ENCODE peak calls at places on chromosomes 5 and 9, in six cellular contexts. One of them, this sample, is unnamed.

GRCh38 chr9:110427497-110428104 is 89.9 kb upstream of the TXNDC8 start:
- DNase-seq in progenitor cell of endocrine pancreas: no peak
- DNase-seq in PC-3: peak
- DNase-seq in brain microvascular endothelial cell: peak
- DNase-seq in stimulated activated CD4-positive, alpha-beta T cell treated with anti-CD3 and anti-CD28 coated beads, TNF-alpha, amount 100 ng/mL, for 1 hour: peak
- DNase-seq in H54: no peak
- DNase-seq in this sample: no peak

GRCh38 chr9:97386733-97387503 is 25.0 kb upstream of the TDRD7 start:
- DNase-seq in progenitor cell of endocrine pancreas: peak
- DNase-seq in brain microvascular endothelial cell: peak
- DNase-seq in stimulated activated CD4-positive, alpha-beta T cell treated with anti-CD3 and anti-CD28 coated beads, TNF-alpha, amount 100 ng/mL, for 1 hour: peak
- DNase-seq in PC-3: peak
- DNase-seq in H54: peak
- DNase-seq in this sample: peak

GRCh38 chr9:134413890-134414731 is 87.9 kb downstream of the RXRA start:
- DNase-seq in brain microvascular endothelial cell: peak
- DNase-seq in progenitor cell of endocrine pancreas: no peak
- DNase-seq in PC-3: peak
- DNase-seq in H54: peak
- DNase-seq in stimulated activated CD4-positive, alpha-beta T cell treated with anti-CD3 and anti-CD28 coated beads, TNF-alpha, amount 100 ng/mL, for 1 hour: no peak
- DNase-seq in this sample: no peak

GRCh38 chr5:94545870-94546625 is 72.4 kb downstream of the KIAA0825 start:
- DNase-seq in progenitor cell of endocrine pancreas: no peak
- DNase-seq in H54: no peak
- DNase-seq in brain microvascular endothelial cell: no peak
- DNase-seq in stimulated activated CD4-positive, alpha-beta T cell treated with anti-CD3 and anti-CD28 coated beads, TNF-alpha, amount 100 ng/mL, for 1 hour: no peak
- DNase-seq in PC-3: no peak
- DNase-seq in this sample: no peak

GRCh38 chr9:2060425-2060824 is 45.3 kb downstream of the SMARCA2 start:
- DNase-seq in progenitor cell of endocrine pancreas: no peak
- DNase-seq in PC-3: no peak
- DNase-seq in brain microvascular endothelial cell: no peak
- DNase-seq in stimulated activated CD4-positive, alpha-beta T cell treated with anti-CD3 and anti-CD28 coated beads, TNF-alpha, amount 100 ng/mL, for 1 hour: no peak
- DNase-seq in H54: no peak
- DNase-seq in this sample: no peak

GRCh38 chr5:178356459-178356872 is 123.9 kb upstream of the PHYKPL start:
- DNase-seq in H54: no peak
- DNase-seq in progenitor cell of endocrine pancreas: no peak
- DNase-seq in stimulated activated CD4-positive, alpha-beta T cell treated with anti-CD3 and anti-CD28 coated beads, TNF-alpha, amount 100 ng/mL, for 1 hour: no peak
- DNase-seq in brain microvascular endothelial cell: no peak
- DNase-seq in PC-3: no peak
- DNase-seq in this sample: no peak

GRCh38 chr9:115042781-115043509 is 75.0 kb downstream of the TNC start:
- DNase-seq in H54: no peak
- DNase-seq in brain microvascular endothelial cell: no peak
- DNase-seq in progenitor cell of endocrine pancreas: no peak
- DNase-seq in PC-3: no peak
- DNase-seq in stimulated activated CD4-positive, alpha-beta T cell treated with anti-CD3 and anti-CD28 coated beads, TNF-alpha, amount 100 ng/mL, for 1 hour: no peak
- DNase-seq in this sample: no peak

GRCh38 chr9:20148416-20148815 is 359.6 kb upstream of the SLC24A2 start:
- DNase-seq in H54: no peak
- DNase-seq in progenitor cell of endocrine pancreas: no peak
- DNase-seq in brain microvascular endothelial cell: no peak
- DNase-seq in PC-3: no peak
- DNase-seq in stimulated activated CD4-positive, alpha-beta T cell treated with anti-CD3 and anti-CD28 coated beads, TNF-alpha, amount 100 ng/mL, for 1 hour: no peak
- DNase-seq in this sample: no peak

GRCh38 chr9:106921989-106922388 is 59.0 kb downstream of the ZNF462 start:
- DNase-seq in H54: no peak
- DNase-seq in PC-3: no peak
- DNase-seq in brain microvascular endothelial cell: no peak
- DNase-seq in stimulated activated CD4-positive, alpha-beta T cell treated with anti-CD3 and anti-CD28 coated beads, TNF-alpha, amount 100 ng/mL, for 1 hour: no peak
- DNase-seq in progenitor cell of endocrine pancreas: no peak
- DNase-seq in this sample: no peak

GRCh38 chr9:13244190-13244589 is 35.3 kb downstream of the MPDZ start:
- DNase-seq in progenitor cell of endocrine pancreas: no peak
- DNase-seq in stimulated activated CD4-positive, alpha-beta T cell treated with anti-CD3 and anti-CD28 coated beads, TNF-alpha, amount 100 ng/mL, for 1 hour: no peak
- DNase-seq in H54: no peak
- DNase-seq in PC-3: no peak
- DNase-seq in brain microvascular endothelial cell: no peak
- DNase-seq in this sample: no peak

GRCh38 chr9:94554439-94555331 is at the start of gene PCAT7:
- DNase-seq in brain microvascular endothelial cell: peak
- DNase-seq in progenitor cell of endocrine pancreas: peak
- DNase-seq in H54: peak
- DNase-seq in stimulated activated CD4-positive, alpha-beta T cell treated with anti-CD3 and anti-CD28 coated beads, TNF-alpha, amount 100 ng/mL, for 1 hour: no peak
- DNase-seq in PC-3: peak
- DNase-seq in this sample: peak

GRCh38 chr5:88833371-88834107 is 49.4 kb downstream of the MEF2C start:
- DNase-seq in progenitor cell of endocrine pancreas: no peak
- DNase-seq in PC-3: no peak
- DNase-seq in brain microvascular endothelial cell: peak
- DNase-seq in stimulated activated CD4-positive, alpha-beta T cell treated with anti-CD3 and anti-CD28 coated beads, TNF-alpha, amount 100 ng/mL, for 1 hour: peak
- DNase-seq in H54: no peak
- DNase-seq in this sample: peak

GRCh38 chr9:96417610-96418073 is 528 bp downstream of the ZNF367 start:
- DNase-seq in H54: peak
- DNase-seq in PC-3: no peak
- DNase-seq in progenitor cell of endocrine pancreas: peak
- DNase-seq in stimulated activated CD4-positive, alpha-beta T cell treated with anti-CD3 and anti-CD28 coated beads, TNF-alpha, amount 100 ng/mL, for 1 hour: no peak
- DNase-seq in brain microvascular endothelial cell: no peak
- DNase-seq in this sample: no peak

GRCh38 chr5:175261098-175261497 is 182.9 kb downstream of the DRD1 start:
- DNase-seq in H54: no peak
- DNase-seq in stimulated activated CD4-positive, alpha-beta T cell treated with anti-CD3 and anti-CD28 coated beads, TNF-alpha, amount 100 ng/mL, for 1 hour: no peak
- DNase-seq in brain microvascular endothelial cell: no peak
- DNase-seq in progenitor cell of endocrine pancreas: no peak
- DNase-seq in PC-3: peak
- DNase-seq in this sample: no peak

GRCh38 chr9:5587024-5587423 is 41.9 kb upstream of the RIC1 start:
- DNase-seq in stimulated activated CD4-positive, alpha-beta T cell treated with anti-CD3 and anti-CD28 coated beads, TNF-alpha, amount 100 ng/mL, for 1 hour: no peak
- DNase-seq in PC-3: peak
- DNase-seq in H54: peak
- DNase-seq in brain microvascular endothelial cell: peak
- DNase-seq in progenitor cell of endocrine pancreas: no peak
- DNase-seq in this sample: no peak

GRCh38 chr9:133715295-133715865 is 22.8 kb downstream of the SARDH start:
- DNase-seq in stimulated activated CD4-positive, alpha-beta T cell treated with anti-CD3 and anti-CD28 coated beads, TNF-alpha, amount 100 ng/mL, for 1 hour: no peak
- DNase-seq in brain microvascular endothelial cell: peak
- DNase-seq in progenitor cell of endocrine pancreas: no peak
- DNase-seq in PC-3: no peak
- DNase-seq in H54: no peak
- DNase-seq in this sample: no peak

GRCh38 chr5:131242728-131243255 is 21.1 kb upstream of the CDC42SE2 start:
- DNase-seq in H54: no peak
- DNase-seq in brain microvascular endothelial cell: peak
- DNase-seq in stimulated activated CD4-positive, alpha-beta T cell treated with anti-CD3 and anti-CD28 coated beads, TNF-alpha, amount 100 ng/mL, for 1 hour: no peak
- DNase-seq in progenitor cell of endocrine pancreas: no peak
- DNase-seq in PC-3: peak
- DNase-seq in this sample: no peak

GRCh38 chr9:2125909-2126308 is 110.8 kb downstream of the SMARCA2 start:
- DNase-seq in H54: no peak
- DNase-seq in PC-3: no peak
- DNase-seq in brain microvascular endothelial cell: no peak
- DNase-seq in stimulated activated CD4-positive, alpha-beta T cell treated with anti-CD3 and anti-CD28 coated beads, TNF-alpha, amount 100 ng/mL, for 1 hour: no peak
- DNase-seq in progenitor cell of endocrine pancreas: no peak
- DNase-seq in this sample: no peak

GRCh38 chr5:38258319-38259061 is at the start of gene EGFLAM:
- DNase-seq in PC-3: no peak
- DNase-seq in stimulated activated CD4-positive, alpha-beta T cell treated with anti-CD3 and anti-CD28 coated beads, TNF-alpha, amount 100 ng/mL, for 1 hour: no peak
- DNase-seq in progenitor cell of endocrine pancreas: peak
- DNase-seq in brain microvascular endothelial cell: no peak
- DNase-seq in H54: no peak
- DNase-seq in this sample: no peak

GRCh38 chr9:108022246-108022935 is 532.8 kb upstream of the KLF4 start:
- DNase-seq in progenitor cell of endocrine pancreas: no peak
- DNase-seq in brain microvascular endothelial cell: no peak
- DNase-seq in PC-3: no peak
- DNase-seq in H54: no peak
- DNase-seq in stimulated activated CD4-positive, alpha-beta T cell treated with anti-CD3 and anti-CD28 coated beads, TNF-alpha, amount 100 ng/mL, for 1 hour: no peak
- DNase-seq in this sample: no peak

GRCh38 chr5:132008961-132009680 is 2.3 kb downstream of the ACSL6 start:
- DNase-seq in H54: peak
- DNase-seq in stimulated activated CD4-positive, alpha-beta T cell treated with anti-CD3 and anti-CD28 coated beads, TNF-alpha, amount 100 ng/mL, for 1 hour: no peak
- DNase-seq in progenitor cell of endocrine pancreas: no peak
- DNase-seq in brain microvascular endothelial cell: no peak
- DNase-seq in PC-3: peak
- DNase-seq in this sample: no peak

GRCh38 chr5:178115835-178116405 is 2.6 kb downstream of the N4BP3 start:
- DNase-seq in brain microvascular endothelial cell: no peak
- DNase-seq in stimulated activated CD4-positive, alpha-beta T cell treated with anti-CD3 and anti-CD28 coated beads, TNF-alpha, amount 100 ng/mL, for 1 hour: no peak
- DNase-seq in H54: no peak
- DNase-seq in PC-3: no peak
- DNase-seq in progenitor cell of endocrine pancreas: no peak
- DNase-seq in this sample: no peak

GRCh38 chr5:31471916-31472315 is 60.0 kb downstream of the DROSHA start:
- DNase-seq in PC-3: no peak
- DNase-seq in brain microvascular endothelial cell: peak
- DNase-seq in H54: no peak
- DNase-seq in progenitor cell of endocrine pancreas: no peak
- DNase-seq in stimulated activated CD4-positive, alpha-beta T cell treated with anti-CD3 and anti-CD28 coated beads, TNF-alpha, amount 100 ng/mL, for 1 hour: no peak
- DNase-seq in this sample: no peak

GRCh38 chr5:14476791-14477435 is 104.7 kb upstream of the OTULINL start:
- DNase-seq in H54: peak
- DNase-seq in PC-3: peak
- DNase-seq in brain microvascular endothelial cell: no peak
- DNase-seq in progenitor cell of endocrine pancreas: no peak
- DNase-seq in stimulated activated CD4-positive, alpha-beta T cell treated with anti-CD3 and anti-CD28 coated beads, TNF-alpha, amount 100 ng/mL, for 1 hour: no peak
- DNase-seq in this sample: no peak

GRCh38 chr5:157106668-157107461 is 2.0 kb downstream of the HAVCR2 start:
- DNase-seq in H54: no peak
- DNase-seq in progenitor cell of endocrine pancreas: no peak
- DNase-seq in stimulated activated CD4-positive, alpha-beta T cell treated with anti-CD3 and anti-CD28 coated beads, TNF-alpha, amount 100 ng/mL, for 1 hour: no peak
- DNase-seq in PC-3: no peak
- DNase-seq in brain microvascular endothelial cell: no peak
- DNase-seq in this sample: no peak

GRCh38 chr5:167894631-167895472 is 396.6 kb upstream of the WWC1 start:
- DNase-seq in PC-3: no peak
- DNase-seq in progenitor cell of endocrine pancreas: no peak
- DNase-seq in brain microvascular endothelial cell: no peak
- DNase-seq in stimulated activated CD4-positive, alpha-beta T cell treated with anti-CD3 and anti-CD28 coated beads, TNF-alpha, amount 100 ng/mL, for 1 hour: no peak
- DNase-seq in H54: no peak
- DNase-seq in this sample: no peak

GRCh38 chr5:94362857-94363256 is 255.5 kb downstream of the KIAA0825 start:
- DNase-seq in PC-3: no peak
- DNase-seq in stimulated activated CD4-positive, alpha-beta T cell treated with anti-CD3 and anti-CD28 coated beads, TNF-alpha, amount 100 ng/mL, for 1 hour: no peak
- DNase-seq in progenitor cell of endocrine pancreas: no peak
- DNase-seq in H54: no peak
- DNase-seq in brain microvascular endothelial cell: no peak
- DNase-seq in this sample: no peak

GRCh38 chr5:174798411-174798930 is 74.1 kb downstream of the MSX2 start:
- DNase-seq in stimulated activated CD4-positive, alpha-beta T cell treated with anti-CD3 and anti-CD28 coated beads, TNF-alpha, amount 100 ng/mL, for 1 hour: no peak
- DNase-seq in H54: no peak
- DNase-seq in brain microvascular endothelial cell: no peak
- DNase-seq in PC-3: no peak
- DNase-seq in progenitor cell of endocrine pancreas: no peak
- DNase-seq in this sample: no peak

GRCh38 chr5:109688647-109688998 is 1.1 kb upstream of the MAN2A1 start:
- DNase-seq in stimulated activated CD4-positive, alpha-beta T cell treated with anti-CD3 and anti-CD28 coated beads, TNF-alpha, amount 100 ng/mL, for 1 hour: no peak
- DNase-seq in H54: no peak
- DNase-seq in progenitor cell of endocrine pancreas: peak
- DNase-seq in PC-3: peak
- DNase-seq in brain microvascular endothelial cell: no peak
- DNase-seq in this sample: no peak